ENCODE peak calls at places on chromosomes 2 and 18, in five cellular contexts. One of them, this sample, is unnamed.

GRCh38 chr2:47088371-47089082 is 66.6 kb downstream of the STPG4 start:
- DNase-seq in K562: peak
- DNase-seq in HepG2: peak
- DNase-seq in GM12878: no peak
- DNase-seq in H1: no peak
- DNase-seq in this sample: no peak

GRCh38 chr2:172674034-172674967 is 61.3 kb upstream of the RAPGEF4 start:
- DNase-seq in K562: peak
- DNase-seq in HepG2: no peak
- DNase-seq in GM12878: no peak
- DNase-seq in H1: peak
- DNase-seq in this sample: no peak

GRCh38 chr2:240822280-240822847 is 2.3 kb upstream of the KIF1A start:
- DNase-seq in K562: no peak
- DNase-seq in HepG2: no peak
- DNase-seq in GM12878: no peak
- DNase-seq in H1: no peak
- DNase-seq in this sample: no peak

GRCh38 chr18:7070466-7070865 is 47.1 kb downstream of the LAMA1 start:
- DNase-seq in K562: no peak
- DNase-seq in HepG2: no peak
- DNase-seq in GM12878: no peak
- DNase-seq in H1: no peak
- DNase-seq in this sample: no peak

GRCh38 chr2:10490806-10491291 is 42.7 kb upstream of the ODC1 start:
- DNase-seq in K562: no peak
- DNase-seq in HepG2: peak
- DNase-seq in GM12878: no peak
- DNase-seq in H1: no peak
- DNase-seq in this sample: no peak

GRCh38 chr2:142495141-142495540 is 364.3 kb upstream of the LRP1B start:
- DNase-seq in K562: no peak
- DNase-seq in HepG2: no peak
- DNase-seq in GM12878: no peak
- DNase-seq in H1: no peak
- DNase-seq in this sample: no peak

GRCh38 chr2:224400886-224401632 is 848 bp downstream of the FAM124B start:
- DNase-seq in K562: peak
- DNase-seq in HepG2: no peak
- DNase-seq in GM12878: no peak
- DNase-seq in H1: no peak
- DNase-seq in this sample: no peak

GRCh38 chr18:26307161-26307773 is 81.0 kb downstream of the TAF4B start:
- DNase-seq in K562: peak
- DNase-seq in HepG2: peak
- DNase-seq in GM12878: peak
- DNase-seq in H1: no peak
- DNase-seq in this sample: peak

GRCh38 chr18:23825978-23826405 is 136.7 kb downstream of the LAMA3 start:
- DNase-seq in K562: no peak
- DNase-seq in HepG2: no peak
- DNase-seq in GM12878: no peak
- DNase-seq in H1: no peak
- DNase-seq in this sample: no peak

GRCh38 chr18:26089247-26090129 is 925 bp downstream of the SS18 start:
- DNase-seq in K562: peak
- DNase-seq in HepG2: peak
- DNase-seq in GM12878: no peak
- DNase-seq in H1: no peak
- DNase-seq in this sample: no peak

GRCh38 chr2:144429396-144430112 is 90.4 kb downstream of the ZEB2 start:
- DNase-seq in K562: no peak
- DNase-seq in HepG2: no peak
- DNase-seq in GM12878: no peak
- DNase-seq in H1: no peak
- DNase-seq in this sample: no peak

GRCh38 chr2:144516981-144517824 is 2.7 kb downstream of the ZEB2 start:
- DNase-seq in K562: peak
- DNase-seq in HepG2: no peak
- DNase-seq in GM12878: no peak
- DNase-seq in H1: no peak
- DNase-seq in this sample: peak

GRCh38 chr18:32714571-32715148 is 58.2 kb downstream of the KLHL14 start:
- DNase-seq in K562: no peak
- DNase-seq in HepG2: peak
- DNase-seq in GM12878: peak
- DNase-seq in H1: peak
- DNase-seq in this sample: peak

GRCh38 chr2:179343945-179344279 is 79.3 kb upstream of the SESTD1 start:
- DNase-seq in K562: no peak
- DNase-seq in HepG2: no peak
- DNase-seq in GM12878: no peak
- DNase-seq in H1: no peak
- DNase-seq in this sample: no peak

GRCh38 chr2:190425883-190426658 is 17.9 kb downstream of the MFSD6 start:
- DNase-seq in K562: no peak
- DNase-seq in HepG2: no peak
- DNase-seq in GM12878: no peak
- DNase-seq in H1: no peak
- DNase-seq in this sample: no peak

GRCh38 chr2:85327757-85328617 is at the start of gene TGOLN2:
- DNase-seq in K562: peak
- DNase-seq in HepG2: peak
- DNase-seq in GM12878: peak
- DNase-seq in H1: peak
- DNase-seq in this sample: peak

GRCh38 chr18:31241900-31242409 is 76.0 kb upstream of the DSG1 start:
- DNase-seq in K562: peak
- DNase-seq in HepG2: peak
- DNase-seq in GM12878: no peak
- DNase-seq in H1: peak
- DNase-seq in this sample: peak

GRCh38 chr2:56009758-56010534 is 86.4 kb upstream of the EFEMP1 start:
- DNase-seq in K562: no peak
- DNase-seq in HepG2: peak
- DNase-seq in GM12878: no peak
- DNase-seq in H1: no peak
- DNase-seq in this sample: peak

GRCh38 chr18:34261865-34262780 is 37.4 kb upstream of the NOL4 start:
- DNase-seq in K562: no peak
- DNase-seq in HepG2: no peak
- DNase-seq in GM12878: no peak
- DNase-seq in H1: no peak
- DNase-seq in this sample: no peak

GRCh38 chr2:216181351-216181750 is 72.2 kb downstream of the XRCC5 start:
- DNase-seq in K562: no peak
- DNase-seq in HepG2: no peak
- DNase-seq in GM12878: no peak
- DNase-seq in H1: no peak
- DNase-seq in this sample: no peak

GRCh38 chr2:144686518-144687215 is 166.7 kb upstream of the ZEB2 start:
- DNase-seq in K562: no peak
- DNase-seq in HepG2: no peak
- DNase-seq in GM12878: no peak
- DNase-seq in H1: no peak
- DNase-seq in this sample: no peak

GRCh38 chr2:31251018-31251417 is 17.1 kb downstream of the EHD3 start:
- DNase-seq in K562: no peak
- DNase-seq in HepG2: no peak
- DNase-seq in GM12878: no peak
- DNase-seq in H1: no peak
- DNase-seq in this sample: no peak
- TF ChIP-seq CEBPB in K562: no peak
- TF ChIP-seq CEBPB in HepG2: no peak
- TF ChIP-seq CEBPB in GM12878: no peak
- TF ChIP-seq CEBPB in H1: no peak
- TF ChIP-seq CEBPB in this sample: no peak

DNA sequence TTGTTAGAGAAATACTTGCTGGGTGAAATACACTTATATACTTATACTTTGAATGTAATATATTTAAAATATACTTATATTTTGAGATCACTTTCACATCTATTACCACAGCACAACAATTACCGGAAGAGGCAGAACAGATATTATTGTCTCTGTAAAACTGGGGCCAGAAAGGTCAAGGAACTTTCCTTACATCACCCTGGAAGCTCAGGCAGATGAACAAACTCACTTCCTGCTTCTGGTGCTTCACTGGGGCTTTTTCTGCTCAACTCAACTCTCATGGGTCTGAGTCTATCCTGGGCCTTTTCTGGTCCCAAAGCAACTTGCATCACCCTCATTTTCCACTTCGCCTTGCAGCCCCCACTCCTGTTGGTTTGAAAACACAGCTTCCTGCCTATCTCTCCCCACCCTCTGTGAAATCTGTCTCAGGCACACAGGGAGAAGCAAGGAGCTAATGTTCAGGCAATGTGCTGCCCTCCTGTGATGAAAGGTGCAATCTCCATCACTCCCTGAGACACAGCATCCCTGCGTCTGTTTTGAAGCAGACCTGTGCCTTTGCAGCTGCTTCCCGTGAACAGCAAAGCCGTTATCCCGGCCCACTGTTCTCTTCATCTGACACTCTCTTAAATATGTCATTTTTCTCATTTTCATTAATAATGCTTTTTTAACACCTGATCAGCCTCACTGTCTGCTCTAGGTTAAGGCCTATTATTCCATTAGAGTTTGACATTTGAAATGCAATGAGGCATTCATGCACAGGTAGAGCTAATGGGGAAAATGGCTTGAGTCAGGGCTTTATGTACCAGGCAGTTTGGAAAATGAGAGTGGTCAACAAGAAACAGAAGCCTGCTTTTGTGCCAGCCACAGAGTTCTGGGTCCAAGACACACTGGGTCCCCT is 251.9 kb upstream of the CHAC2 start:
- DNase-seq in K562: no peak
- DNase-seq in HepG2: no peak
- DNase-seq in GM12878: no peak
- DNase-seq in H1: no peak
- DNase-seq in this sample: no peak
- TF ChIP-seq EP300 in K562: no peak
- TF ChIP-seq EP300 in HepG2: no peak
- TF ChIP-seq EP300 in GM12878: no peak
- TF ChIP-seq EP300 in H1: no peak
- TF ChIP-seq EP300 in this sample: no peak

DNA sequence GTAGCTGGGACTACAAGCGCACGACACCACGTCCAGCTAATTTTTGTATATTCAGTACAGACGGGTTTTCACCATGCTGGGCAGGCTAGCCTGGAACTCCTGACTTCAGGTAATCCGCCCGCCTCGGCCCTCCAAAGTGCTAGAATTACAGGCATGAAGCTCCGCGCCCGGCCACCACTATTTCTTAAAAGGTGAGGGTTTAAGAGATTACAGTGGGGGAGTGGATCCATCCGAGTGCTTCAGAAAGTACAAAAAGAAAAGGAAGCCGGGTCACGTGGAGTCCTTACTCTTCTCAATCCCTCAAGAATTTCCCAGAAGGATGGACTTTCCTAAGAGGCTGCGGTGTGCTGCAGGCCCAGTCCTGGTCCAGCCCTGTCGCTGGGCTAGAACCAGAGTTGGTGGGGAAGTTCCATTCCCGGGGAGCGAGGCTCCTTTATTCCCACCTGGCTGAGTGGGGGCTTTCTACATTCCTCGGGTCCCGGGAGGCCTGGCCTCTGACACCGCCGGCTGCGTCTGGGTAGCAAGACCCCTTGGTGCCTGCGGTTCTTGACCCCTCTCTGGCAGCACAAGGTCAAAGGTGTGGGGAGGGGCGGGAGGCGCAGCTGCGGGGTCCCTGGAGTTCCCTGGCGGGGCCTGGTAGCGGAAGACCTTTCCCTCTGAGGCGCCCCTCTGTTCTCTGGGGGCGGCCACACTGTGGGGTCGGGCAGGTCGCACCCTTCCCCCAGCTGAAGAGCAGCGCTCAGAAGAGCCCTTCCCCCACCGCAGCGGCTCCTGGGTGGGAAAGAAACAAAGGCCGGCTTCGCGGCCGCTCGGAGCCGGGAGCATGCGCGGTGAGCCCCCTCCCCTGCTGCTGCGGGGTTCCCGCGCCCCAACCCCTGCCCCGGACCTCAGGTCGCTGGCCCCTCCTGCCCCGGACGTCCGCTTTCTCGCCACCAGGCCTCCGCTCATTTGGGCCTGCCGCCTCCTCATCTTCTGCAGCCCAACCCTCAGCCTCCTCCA is 146.5 kb downstream of the ANKRD44 start:
- DNase-seq in K562: no peak
- DNase-seq in HepG2: no peak
- DNase-seq in GM12878: no peak
- DNase-seq in H1: peak
- DNase-seq in this sample: no peak
- TF ChIP-seq CEBPB in K562: no peak
- TF ChIP-seq CEBPB in HepG2: no peak
- TF ChIP-seq CEBPB in GM12878: no peak
- TF ChIP-seq CEBPB in H1: no peak
- TF ChIP-seq CEBPB in this sample: no peak

GRCh38 chr2:96391828-96392200 is 56.2 kb downstream of the NCAPH start:
- DNase-seq in K562: no peak
- DNase-seq in HepG2: no peak
- DNase-seq in GM12878: no peak
- DNase-seq in H1: no peak
- DNase-seq in this sample: no peak

GRCh38 chr2:96391153-96391827 is 55.7 kb downstream of the NCAPH start:
- DNase-seq in K562: no peak
- DNase-seq in HepG2: no peak
- DNase-seq in GM12878: no peak
- DNase-seq in H1: no peak
- DNase-seq in this sample: no peak

GRCh38 chr2:96396095-96396494 is 60.5 kb downstream of the NCAPH start:
- DNase-seq in K562: no peak
- DNase-seq in HepG2: no peak
- DNase-seq in GM12878: no peak
- DNase-seq in H1: no peak
- DNase-seq in this sample: no peak

GRCh38 chr2:96396587-96396986 is 61.0 kb downstream of the NCAPH start:
- DNase-seq in K562: peak
- DNase-seq in HepG2: no peak
- DNase-seq in GM12878: no peak
- DNase-seq in H1: no peak
- DNase-seq in this sample: no peak

DNA sequence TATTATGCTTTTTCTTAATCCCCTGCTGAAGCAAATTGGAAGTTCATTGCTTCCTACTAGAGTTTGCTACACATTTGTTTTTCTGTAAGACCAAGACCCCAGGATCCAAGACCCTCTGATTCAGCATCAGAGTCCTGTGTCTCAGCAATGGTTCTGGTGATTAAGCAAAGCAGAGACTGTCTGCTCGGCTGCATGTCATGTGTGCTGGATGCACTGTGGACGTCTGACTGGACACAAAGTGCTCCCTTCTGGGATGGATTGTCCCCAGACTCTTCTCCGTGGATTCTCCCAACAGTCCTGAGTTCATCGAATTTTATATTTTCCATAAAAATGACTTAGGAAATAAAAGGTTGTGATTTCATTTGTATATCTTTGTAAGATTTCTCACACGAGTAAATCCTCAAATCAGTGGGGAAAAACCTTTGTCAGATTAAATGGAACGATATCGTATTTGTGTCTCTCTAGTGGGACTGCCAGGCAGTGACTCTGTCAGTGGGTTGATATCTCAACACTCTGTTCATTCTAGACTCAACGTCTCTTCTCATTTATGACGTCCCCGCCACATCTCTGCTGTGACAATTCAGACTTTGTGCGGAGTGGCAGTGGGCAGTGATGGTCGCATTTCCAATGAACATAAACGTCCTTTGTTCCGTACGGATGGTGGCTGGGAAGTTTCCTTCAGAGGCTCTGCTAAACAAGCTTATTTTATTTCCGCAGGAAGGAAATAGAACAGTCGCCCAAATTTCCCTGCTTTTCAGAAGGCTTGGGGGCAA is 58.6 kb downstream of the NCAPH start:
- DNase-seq in K562: no peak
- DNase-seq in HepG2: no peak
- DNase-seq in GM12878: no peak
- DNase-seq in H1: no peak
- DNase-seq in this sample: no peak
- TF ChIP-seq EP300 in K562: no peak
- TF ChIP-seq EP300 in HepG2: no peak
- TF ChIP-seq EP300 in GM12878: no peak
- TF ChIP-seq EP300 in H1: no peak
- TF ChIP-seq EP300 in this sample: no peak